ENCODE peak calls at places on chromosomes 6 and 20, in eight cellular contexts. One of them, this sample, is unnamed.

GRCh38 chr6:114376611-114377206 is 33.9 kb upstream of the HS3ST5 start:
- DNase-seq in Panc1: no peak
- DNase-seq in IMR-90: no peak
- DNase-seq in GM12878: no peak
- DNase-seq in nephron progenitor cell: no peak
- DNase-seq in GM23338: peak
- DNase-seq in foreskin fibroblast: no peak
- DNase-seq in tibial artery: no peak
- DNase-seq in this sample: no peak

GRCh38 chr6:29764422-29765196 is 41.4 kb downstream of the HLA-F start:
- DNase-seq in nephron progenitor cell: no peak
- DNase-seq in foreskin fibroblast: peak
- DNase-seq in GM23338: no peak
- DNase-seq in GM12878: no peak
- DNase-seq in IMR-90: no peak
- DNase-seq in Panc1: no peak
- DNase-seq in tibial artery: no peak
- DNase-seq in this sample: no peak

GRCh38 chr6:71420693-71421328 is 132.2 kb downstream of the OGFRL1 start:
- DNase-seq in GM23338: peak
- DNase-seq in foreskin fibroblast: peak
- DNase-seq in Panc1: peak
- DNase-seq in IMR-90: peak
- DNase-seq in nephron progenitor cell: peak
- DNase-seq in tibial artery: peak
- DNase-seq in GM12878: no peak
- DNase-seq in this sample: no peak

GRCh38 chr6:7309050-7309449 is 3.9 kb downstream of the SSR1 start:
- DNase-seq in Panc1: no peak
- DNase-seq in GM23338: no peak
- DNase-seq in GM12878: no peak
- DNase-seq in tibial artery: no peak
- DNase-seq in foreskin fibroblast: no peak
- DNase-seq in nephron progenitor cell: no peak
- DNase-seq in IMR-90: no peak
- DNase-seq in this sample: no peak

GRCh38 chr6:71906813-71907212 is 20.5 kb downstream of the RIMS1 start:
- DNase-seq in foreskin fibroblast: no peak
- DNase-seq in IMR-90: no peak
- DNase-seq in GM23338: peak
- DNase-seq in GM12878: no peak
- DNase-seq in nephron progenitor cell: no peak
- DNase-seq in tibial artery: no peak
- DNase-seq in Panc1: no peak
- DNase-seq in this sample: no peak

GRCh38 chr6:124962617-124963415 is 579 bp downstream of the RNF217 start:
- DNase-seq in GM12878: no peak
- DNase-seq in IMR-90: peak
- DNase-seq in nephron progenitor cell: peak
- DNase-seq in Panc1: no peak
- DNase-seq in GM23338: peak
- DNase-seq in tibial artery: peak
- DNase-seq in foreskin fibroblast: peak
- DNase-seq in this sample: no peak

GRCh38 chr6:19731286-19731685 is 105.9 kb upstream of the ID4 start:
- DNase-seq in IMR-90: peak
- DNase-seq in tibial artery: no peak
- DNase-seq in GM23338: no peak
- DNase-seq in Panc1: no peak
- DNase-seq in nephron progenitor cell: no peak
- DNase-seq in GM12878: no peak
- DNase-seq in foreskin fibroblast: peak
- DNase-seq in this sample: no peak

GRCh38 chr20:48564997-48565396 is 262.8 kb downstream of the PREX1 start:
- DNase-seq in Panc1: no peak
- DNase-seq in IMR-90: no peak
- DNase-seq in GM12878: no peak
- DNase-seq in tibial artery: no peak
- DNase-seq in nephron progenitor cell: no peak
- DNase-seq in foreskin fibroblast: no peak
- DNase-seq in GM23338: no peak
- DNase-seq in this sample: no peak

GRCh38 chr6:149134531-149134933 is 183.0 kb upstream of the TAB2 start:
- DNase-seq in nephron progenitor cell: no peak
- DNase-seq in tibial artery: no peak
- DNase-seq in Panc1: no peak
- DNase-seq in GM23338: no peak
- DNase-seq in GM12878: no peak
- DNase-seq in foreskin fibroblast: peak
- DNase-seq in IMR-90: peak
- DNase-seq in this sample: no peak

GRCh38 chr20:57678340-57678739 is 31.5 kb downstream of the PMEPA1 start:
- DNase-seq in tibial artery: no peak
- DNase-seq in Panc1: no peak
- DNase-seq in foreskin fibroblast: no peak
- DNase-seq in nephron progenitor cell: no peak
- DNase-seq in IMR-90: no peak
- DNase-seq in GM23338: no peak
- DNase-seq in GM12878: no peak
- DNase-seq in this sample: no peak

GRCh38 chr20:53621482-53622246 is 28.0 kb upstream of the ZNF217 start:
- DNase-seq in GM12878: peak
- DNase-seq in IMR-90: peak
- DNase-seq in foreskin fibroblast: peak
- DNase-seq in GM23338: peak
- DNase-seq in tibial artery: peak
- DNase-seq in nephron progenitor cell: no peak
- DNase-seq in Panc1: peak
- DNase-seq in this sample: peak

GRCh38 chr6:1599469-1599868 is 10.2 kb upstream of the FOXC1 start:
- DNase-seq in foreskin fibroblast: no peak
- DNase-seq in nephron progenitor cell: no peak
- DNase-seq in GM12878: no peak
- DNase-seq in Panc1: no peak
- DNase-seq in IMR-90: no peak
- DNase-seq in GM23338: no peak
- DNase-seq in tibial artery: no peak
- DNase-seq in this sample: no peak

GRCh38 chr6:125546827-125547226 is 202.6 kb upstream of the HEY2 start:
- DNase-seq in IMR-90: peak
- DNase-seq in tibial artery: peak
- DNase-seq in Panc1: no peak
- DNase-seq in GM12878: no peak
- DNase-seq in GM23338: peak
- DNase-seq in foreskin fibroblast: peak
- DNase-seq in nephron progenitor cell: no peak
- DNase-seq in this sample: no peak

GRCh38 chr20:3119044-3119443 is 34.5 kb upstream of the AVP start:
- DNase-seq in GM12878: no peak
- DNase-seq in tibial artery: no peak
- DNase-seq in GM23338: no peak
- DNase-seq in nephron progenitor cell: no peak
- DNase-seq in foreskin fibroblast: peak
- DNase-seq in IMR-90: no peak
- DNase-seq in Panc1: no peak
- DNase-seq in this sample: no peak

GRCh38 chr6:17600527-17601388 is 656 bp downstream of the FAM8A1 start:
- DNase-seq in foreskin fibroblast: peak
- DNase-seq in Panc1: no peak
- DNase-seq in nephron progenitor cell: peak
- DNase-seq in GM12878: no peak
- DNase-seq in GM23338: peak
- DNase-seq in IMR-90: peak
- DNase-seq in tibial artery: peak
- DNase-seq in this sample: peak

DNA sequence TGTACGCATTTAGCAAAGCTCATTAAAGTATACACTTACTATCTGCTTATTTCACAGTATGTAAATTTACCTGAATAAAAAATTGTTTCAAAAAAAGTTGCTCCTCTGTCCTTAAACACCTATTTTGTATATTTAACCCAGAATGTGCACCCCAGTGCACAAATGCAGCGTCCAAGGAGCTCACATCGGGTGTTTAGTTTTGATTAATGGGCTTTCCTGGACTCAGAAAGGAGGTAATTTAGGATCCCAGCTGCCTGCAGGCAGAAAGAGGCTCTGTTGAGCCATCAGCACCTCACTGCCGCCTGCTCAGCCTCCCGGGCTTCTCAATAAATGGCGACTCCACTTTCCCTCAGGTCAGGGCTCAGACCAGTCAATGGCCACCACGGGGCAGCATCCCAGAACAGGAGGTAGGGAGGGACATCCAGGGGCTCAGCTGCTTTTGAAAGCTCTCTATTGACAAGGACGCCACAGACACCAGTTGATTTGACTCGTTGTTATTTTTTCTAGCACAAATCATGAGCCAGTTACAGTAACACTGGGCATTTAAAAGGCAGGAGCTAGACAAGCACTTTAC is 70.2 kb upstream of the TBC1D7 start:
- DNase-seq in Panc1: no peak
- DNase-seq in tibial artery: no peak
- DNase-seq in IMR-90: no peak
- DNase-seq in GM12878: no peak
- DNase-seq in GM23338: peak
- DNase-seq in nephron progenitor cell: peak
- DNase-seq in foreskin fibroblast: no peak
- DNase-seq in this sample: no peak
- TF ChIP-seq CTCF in Panc1: no peak
- TF ChIP-seq CTCF in tibial artery: no peak
- TF ChIP-seq CTCF in IMR-90: no peak
- TF ChIP-seq CTCF in GM12878: no peak
- TF ChIP-seq CTCF in GM23338: peak
- TF ChIP-seq CTCF in nephron progenitor cell: no peak
- TF ChIP-seq CTCF in foreskin fibroblast: no peak
- TF ChIP-seq CTCF in this sample: no peak

DNA sequence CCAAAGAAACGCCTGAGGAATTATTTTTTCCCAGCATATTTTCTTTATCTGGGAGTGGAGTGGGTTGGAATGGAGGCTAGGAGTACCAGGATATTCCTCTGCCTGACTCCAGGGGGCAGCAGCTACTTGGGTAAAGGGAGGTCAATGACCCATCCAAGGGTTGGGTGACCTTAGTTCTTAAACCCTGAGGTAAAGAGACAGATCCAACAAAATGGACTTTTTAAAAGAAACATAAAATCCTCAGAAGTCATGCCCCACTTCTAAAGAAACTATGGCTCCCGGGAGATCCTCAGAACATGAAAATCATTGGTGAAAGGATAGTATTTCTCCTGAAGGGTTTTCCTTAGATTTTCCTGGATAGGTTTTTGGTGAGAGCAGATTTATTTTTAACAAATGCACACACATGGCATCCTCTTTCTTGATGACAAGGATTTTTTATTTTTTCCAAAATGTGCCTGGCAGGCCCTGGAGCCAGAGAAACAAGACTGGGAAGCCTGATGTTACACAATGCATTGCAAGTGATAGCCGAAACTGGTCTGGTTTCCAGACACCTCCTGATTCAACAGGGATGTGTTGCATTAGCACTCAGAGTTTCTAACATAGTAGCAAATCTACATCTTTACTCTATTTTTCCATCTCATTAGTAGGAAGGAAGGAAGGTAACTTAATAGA is 240.9 kb upstream of the BTBD3 start:
- DNase-seq in tibial artery: no peak
- DNase-seq in nephron progenitor cell: peak
- DNase-seq in GM23338: peak
- DNase-seq in foreskin fibroblast: peak
- DNase-seq in IMR-90: peak
- DNase-seq in Panc1: peak
- DNase-seq in GM12878: no peak
- DNase-seq in this sample: peak
- TF ChIP-seq CTCF in tibial artery: peak
- TF ChIP-seq CTCF in nephron progenitor cell: peak
- TF ChIP-seq CTCF in GM23338: peak
- TF ChIP-seq CTCF in foreskin fibroblast: peak
- TF ChIP-seq CTCF in IMR-90: peak
- TF ChIP-seq CTCF in Panc1: peak
- TF ChIP-seq CTCF in GM12878: peak
- TF ChIP-seq CTCF in this sample: peak

GRCh38 chr20:46152824-46153586 is 34.9 kb downstream of the CD40 start:
- DNase-seq in GM23338: no peak
- DNase-seq in foreskin fibroblast: no peak
- DNase-seq in nephron progenitor cell: no peak
- DNase-seq in Panc1: no peak
- DNase-seq in GM12878: no peak
- DNase-seq in tibial artery: no peak
- DNase-seq in IMR-90: no peak
- DNase-seq in this sample: no peak

GRCh38 chr20:46154796-46155195 is 36.7 kb downstream of the CD40 start:
- DNase-seq in GM12878: no peak
- DNase-seq in nephron progenitor cell: no peak
- DNase-seq in GM23338: no peak
- DNase-seq in foreskin fibroblast: no peak
- DNase-seq in IMR-90: no peak
- DNase-seq in Panc1: no peak
- DNase-seq in tibial artery: no peak
- DNase-seq in this sample: no peak

GRCh38 chr20:46148313-46149213 is 30.4 kb downstream of the CD40 start:
- DNase-seq in Panc1: no peak
- DNase-seq in tibial artery: no peak
- DNase-seq in GM23338: no peak
- DNase-seq in foreskin fibroblast: no peak
- DNase-seq in IMR-90: no peak
- DNase-seq in GM12878: no peak
- DNase-seq in nephron progenitor cell: no peak
- DNase-seq in this sample: no peak

GRCh38 chr20:46150982-46151381 is 32.9 kb downstream of the CD40 start:
- DNase-seq in foreskin fibroblast: no peak
- DNase-seq in IMR-90: no peak
- DNase-seq in nephron progenitor cell: peak
- DNase-seq in tibial artery: no peak
- DNase-seq in GM12878: no peak
- DNase-seq in Panc1: no peak
- DNase-seq in GM23338: no peak
- DNase-seq in this sample: no peak

GRCh38 chr20:46151936-46152335 is 33.8 kb downstream of the CD40 start:
- DNase-seq in GM12878: no peak
- DNase-seq in foreskin fibroblast: no peak
- DNase-seq in GM23338: peak
- DNase-seq in IMR-90: no peak
- DNase-seq in Panc1: no peak
- DNase-seq in tibial artery: no peak
- DNase-seq in nephron progenitor cell: peak
- DNase-seq in this sample: peak
- TF ChIP-seq CTCF in GM12878: peak
- TF ChIP-seq CTCF in foreskin fibroblast: peak
- TF ChIP-seq CTCF in GM23338: peak
- TF ChIP-seq CTCF in IMR-90: peak
- TF ChIP-seq CTCF in Panc1: peak
- TF ChIP-seq CTCF in tibial artery: peak
- TF ChIP-seq CTCF in nephron progenitor cell: peak
- TF ChIP-seq CTCF in this sample: peak

DNA sequence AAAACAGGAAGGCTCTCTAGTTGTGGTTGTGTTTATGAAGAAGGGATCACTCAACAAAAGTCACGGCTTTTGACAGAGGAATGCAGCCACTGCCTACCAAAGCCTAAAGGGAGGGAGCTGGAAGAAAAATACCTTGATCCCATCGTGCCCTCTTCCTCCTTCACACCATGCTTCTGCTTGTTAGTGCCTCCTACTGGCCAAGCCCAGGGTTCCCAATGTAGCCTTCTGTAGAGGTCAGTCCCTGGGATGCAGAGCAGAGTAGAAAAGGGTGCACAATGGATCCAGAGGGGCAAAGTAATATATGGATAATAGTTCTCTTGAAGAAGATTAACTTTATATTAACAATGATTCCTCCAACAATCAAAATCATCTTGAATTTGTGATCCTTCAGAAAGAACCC is 293.5 kb upstream of the FERMT1 start:
- DNase-seq in Panc1: no peak
- DNase-seq in IMR-90: no peak
- DNase-seq in foreskin fibroblast: no peak
- DNase-seq in tibial artery: no peak
- DNase-seq in GM23338: peak
- DNase-seq in GM12878: no peak
- DNase-seq in nephron progenitor cell: no peak
- DNase-seq in this sample: no peak
- TF ChIP-seq CTCF in Panc1: no peak
- TF ChIP-seq CTCF in IMR-90: no peak
- TF ChIP-seq CTCF in foreskin fibroblast: no peak
- TF ChIP-seq CTCF in tibial artery: no peak
- TF ChIP-seq CTCF in GM23338: peak
- TF ChIP-seq CTCF in GM12878: no peak
- TF ChIP-seq CTCF in nephron progenitor cell: peak
- TF ChIP-seq CTCF in this sample: no peak